ENCODE peak calls at places on chromosomes 1 and 21, in seven cellular contexts. E is HEK293T, O is NCI-H2171, Z is AG04449, S is SJCRH30, V is progenitor cell of endocrine pancreas, A is substantia nigra. J is an unnamed sample.

GRCh38 chr1:163914785-163915413 is 593.1 kb downstream of the NUF2 start:
- DNase-seq in E (no peak), O (no peak), Z (no peak), S (no peak), V (no peak), A (no peak), J (no peak)

GRCh38 chr21:42127164-42128125 is 56.3 kb downstream of the UMODL1 start:
- DNase-seq in E (no peak), O (no peak), Z (no peak), S (no peak), V (no peak), A (no peak), J (no peak)

GRCh38 chr1:34057751-34058150 is 107.3 kb downstream of the CSMD2 start:
- DNase-seq in E (no peak), O (no peak), Z (no peak), S (no peak), V (no peak), A (no peak), J (no peak)

GRCh38 chr1:147168626-147169058 is 3.6 kb downstream of the PRKAB2 start:
- DNase-seq in E (no peak), O (no peak), Z (no peak), S (no peak), V (no peak), A (no peak), J (no peak)

GRCh38 chr1:246306415-246307037 is 200.6 kb downstream of the SMYD3 start:
- DNase-seq in E (no peak), O (no peak), Z (no peak), S (no peak), V (no peak), A (no peak), J (no peak)

GRCh38 chr1:201172999-201173610 is 17.5 kb upstream of the IGFN1 start:
- DNase-seq in E (no peak), O (no peak), Z (no peak), S (peak), V (no peak), A (no peak), J (no peak)

GRCh38 chr1:245099401-245099800 is 55.4 kb upstream of the KIF26B start:
- DNase-seq in E (no peak), O (no peak), Z (no peak), S (no peak), V (no peak), A (no peak), J (no peak)

GRCh38 chr1:61240878-61241277 is 158.5 kb downstream of the NFIA start:
- DNase-seq in E (no peak), O (no peak), Z (no peak), S (no peak), V (no peak), A (no peak), J (no peak)

GRCh38 chr1:186206046-186206564 is 168.9 kb downstream of the TPR start:
- DNase-seq in E (no peak), O (no peak), Z (no peak), S (no peak), V (no peak), A (no peak), J (no peak)

GRCh38 chr1:208387908-208388756 is 143.9 kb upstream of the PLXNA2 start:
- DNase-seq in E (no peak), O (no peak), Z (no peak), S (peak), V (no peak), A (no peak), J (no peak)

GRCh38 chr1:159428536-159428935 is 3.5 kb upstream of the OR10J4 start:
- DNase-seq in E (no peak), O (no peak), Z (no peak), S (no peak), V (no peak), A (no peak), J (no peak)

GRCh38 chr1:206782448-206782847 is 10.2 kb upstream of the IL10 start:
- DNase-seq in E (no peak), O (no peak), Z (no peak), S (peak), V (no peak), A (no peak), J (peak)

GRCh38 chr1:89102055-89102454 is 23.9 kb downstream of the GBP2 start:
- DNase-seq in E (no peak), O (no peak), Z (no peak), S (no peak), V (no peak), A (no peak), J (no peak)

GRCh38 chr21:38413958-38414506 is 84.2 kb downstream of the ERG start:
- DNase-seq in E (no peak), O (no peak), Z (no peak), S (no peak), V (no peak), A (no peak), J (no peak)

GRCh38 chr1:118902299-118903270 is 85.6 kb downstream of the TBX15 start:
- DNase-seq in E (no peak), O (no peak), Z (no peak), S (no peak), V (no peak), A (no peak), J (no peak)

GRCh38 chr1:103492003-103492665 is 33.4 kb upstream of the RNPC3 start:
- DNase-seq in E (no peak), O (no peak), Z (no peak), S (no peak), V (no peak), A (no peak), J (no peak)

GRCh38 chr1:19651141-19651737 is 7.1 kb downstream of the NBL1 start:
- DNase-seq in E (peak), O (peak), Z (no peak), S (peak), V (peak), A (no peak), J (peak)

GRCh38 chr1:25082995-25083394 is 149.3 kb downstream of the SYF2 start:
- DNase-seq in E (no peak), O (no peak), Z (no peak), S (no peak), V (no peak), A (no peak), J (no peak)

GRCh38 chr1:200351826-200352549 is 57.8 kb downstream of the ZNF281 start:
- DNase-seq in E (no peak), O (no peak), Z (peak), S (no peak), V (no peak), A (no peak), J (peak)

GRCh38 chr1:230284891-230285290 is 141.2 kb downstream of the PGBD5 start:
- DNase-seq in E (no peak), O (no peak), Z (no peak), S (no peak), V (no peak), A (no peak), J (no peak)

GRCh38 chr1:27391511-27392095 is 819 bp upstream of the GPR3 start:
- DNase-seq in E (no peak), O (no peak), Z (no peak), S (peak), V (no peak), A (no peak), J (no peak)

GRCh38 chr1:149917590-149918144 is at the start of gene SV2A:
- DNase-seq in E (peak), O (peak), Z (no peak), S (peak), V (peak), A (no peak), J (no peak)

GRCh38 chr1:169146536-169147214 is 40.2 kb downstream of the ATP1B1 start:
- DNase-seq in E (no peak), O (no peak), Z (no peak), S (no peak), V (no peak), A (no peak), J (no peak)

GRCh38 chr1:216186816-216187215 is 236.4 kb downstream of the USH2A start:
- DNase-seq in E (peak), O (no peak), Z (no peak), S (peak), V (no peak), A (no peak), J (no peak)

GRCh38 chr1:201587729-201588128 is 48.8 kb downstream of the NAV1 start:
- DNase-seq in E (no peak), O (no peak), Z (no peak), S (no peak), V (no peak), A (no peak), J (no peak)

GRCh38 chr1:45300669-45300997 is 26.1 kb upstream of the HPDL start:
- DNase-seq in E (no peak), O (no peak), Z (no peak), S (no peak), V (no peak), A (no peak), J (no peak)

GRCh38 chr1:22831729-22832413 is 121.2 kb downstream of the EPHB2 start:
- DNase-seq in E (no peak), O (no peak), Z (no peak), S (peak), V (no peak), A (no peak), J (no peak)

GRCh38 chr1:86259390-86259789 is 102.8 kb upstream of the COL24A1 start:
- DNase-seq in E (no peak), O (no peak), Z (no peak), S (no peak), V (no peak), A (no peak), J (no peak)

GRCh38 chr1:92599184-92599583 is 112.5 kb upstream of the GFI1 start:
- DNase-seq in E (no peak), O (peak), Z (peak), S (no peak), V (no peak), A (no peak), J (no peak)

GRCh38 chr1:56442456-56442855 is 136.9 kb downstream of the PLPP3 start:
- DNase-seq in E (no peak), O (no peak), Z (no peak), S (no peak), V (no peak), A (no peak), J (no peak)

GRCh38 chr1:89667691-89668090 is 34.8 kb downstream of the LRRC8C start:
- DNase-seq in E (no peak), O (no peak), Z (no peak), S (no peak), V (no peak), A (no peak), J (no peak)

GRCh38 chr1:172638249-172638648 is 20.7 kb upstream of the FASLG start:
- DNase-seq in E (no peak), O (no peak), Z (no peak), S (no peak), V (no peak), A (no peak), J (no peak)

GRCh38 chr1:88311907-88312306 is 372.2 kb upstream of the PKN2 start:
- DNase-seq in E (no peak), O (no peak), Z (no peak), S (no peak), V (no peak), A (no peak), J (no peak)

GRCh38 chr1:39127513-39127912 is 77.0 kb upstream of the MACF1 start:
- DNase-seq in E (no peak), O (no peak), Z (no peak), S (no peak), V (no peak), A (no peak), J (no peak)

J was measured in GM19239.